ENCODE peak calls at places on chromosomes 11 and 22, in four cellular contexts. M is IMR-90, V is GM13976, I is endothelial cell of umbilical vein. C is an unnamed sample.

GRCh38 chr22:19235874-19236273 is 55.6 kb downstream of the CLTCL1 start:
- DNase-seq in I (no peak), V (no peak), M (no peak), C (no peak)

GRCh38 chr11:108757630-108758029 is 92.8 kb downstream of the DDX10 start:
- DNase-seq in I (no peak), M (no peak), V (no peak), C (no peak)

GRCh38 chr22:45678961-45679912 is 7.6 kb downstream of the ATXN10 start:
- DNase-seq in I (no peak), V (peak; percentile 33), M (peak; percentile 91), C (peak; percentile 72)

GRCh38 chr11:33779849-33780528 is 5.7 kb upstream of the FBXO3 start:
- DNase-seq in V (no peak), M (peak; percentile 83), I (no peak), C (peak; percentile 65)

GRCh38 chr22:50119768-50120251 is 30.0 kb downstream of the MOV10L1 start:
- DNase-seq in I (peak; percentile 97), M (peak; percentile 28), V (no peak), C (no peak)

GRCh38 chr11:100593321-100593720 is 93.8 kb upstream of the ARHGAP42 start:
- DNase-seq in I (no peak), V (no peak), M (peak; percentile 86), C (no peak)

GRCh38 chr22:49276567-49276966 is 551.1 kb downstream of the BRD1 start:
- DNase-seq in I (no peak), V (no peak), M (no peak), C (no peak)

GRCh38 chr11:2890466-2891241 is 5.1 kb upstream of the CDKN1C start:
- DNase-seq in V (no peak), M (peak; percentile 64), I (no peak), C (no peak)

GRCh38 chr11:133823211-133823610 is 22.1 kb downstream of the SPATA19 start:
- DNase-seq in V (no peak), I (no peak), M (no peak), C (no peak)

GRCh38 chr11:17604201-17604912 is 57.3 kb downstream of the OTOG start:
- DNase-seq in I (no peak), V (no peak), M (no peak), C (no peak)

GRCh38 chr22:38110863-38111852 is 674 bp upstream of the BAIAP2L2 start:
- DNase-seq in M (no peak), V (no peak), I (no peak), C (no peak)

GRCh38 chr22:42970029-42970428 is 44.9 kb downstream of the PACSIN2 start:
- DNase-seq in I (no peak), V (no peak), M (no peak), C (no peak)

GRCh38 chr11:71139516-71140205 is 112.7 kb downstream of the SHANK2 start:
- DNase-seq in V (no peak), M (peak; percentile 26), I (no peak), C (no peak)

GRCh38 chr11:66598993-66599392 is 6.0 kb downstream of the CCS start:
- DNase-seq in M (no peak), V (no peak), I (no peak), C (no peak)

GRCh38 chr11:10328314-10329090 is 23.6 kb downstream of the ADM start:
- DNase-seq in I (peak; percentile 94), M (peak; percentile 46), V (no peak), C (peak; percentile 85)

GRCh38 chr22:28887725-28888459 is 4.5 kb downstream of the ZNRF3 start:
- DNase-seq in I (no peak), M (no peak), V (no peak), C (no peak)

GRCh38 chr11:93330446-93330984 is at the start of gene DEUP1:
- DNase-seq in M (no peak), V (peak; percentile 52), I (peak; percentile 1), C (no peak)

GRCh38 chr11:26188559-26188958 is 143.4 kb upstream of the ANO3 start:
- DNase-seq in V (no peak), M (peak; percentile 10), I (no peak), C (peak; percentile 15)

GRCh38 chr22:44329179-44329796 is 16.5 kb upstream of the SHISAL1 start:
- DNase-seq in M (peak; percentile 27), V (peak; percentile 75), I (no peak), C (no peak)

GRCh38 chr22:17120281-17120680 is 879 bp downstream of the TMEM121B start:
- DNase-seq in V (peak; percentile 84), M (peak; percentile 30), I (peak; percentile 31), C (no peak)

GRCh38 chr22:19874307-19875060 is 19.8 kb upstream of the GNB1L start:
- DNase-seq in M (no peak), I (peak; percentile 77), V (no peak), C (no peak)

GRCh38 chr11:131223198-131223975 is 147.0 kb upstream of the NTM start:
- DNase-seq in M (no peak), I (no peak), V (no peak), C (no peak)

GRCh38 chr11:45982656-45983470 is 60.4 kb downstream of the LARGE2 start:
- DNase-seq in V (no peak), I (peak; percentile 70), M (peak; percentile 88), C (peak; percentile 38)

GRCh38 chr22:25159028-25159427 is 40.6 kb upstream of the CRYBB3 start:
- DNase-seq in V (no peak), I (no peak), M (no peak), C (peak; percentile 10)

GRCh38 chr11:84260862-84261261 is 974.7 kb upstream of the CCDC90B start:
- DNase-seq in M (no peak), V (no peak), I (no peak), C (no peak)

GRCh38 chr11:890794-891600 is 19.6 kb downstream of the CHID1 start:
- DNase-seq in M (no peak), V (no peak), I (no peak), C (no peak)

GRCh38 chr11:122140535-122140934 is 24.5 kb upstream of the BLID start:
- DNase-seq in I (peak; percentile 47), V (no peak), M (peak; percentile 86), C (peak; percentile 81)

GRCh38 chr11:13465909-13466371 is 2.9 kb upstream of the BTBD10 start:
- DNase-seq in M (peak; percentile 55), I (peak; percentile 66), V (no peak), C (peak; percentile 40)

GRCh38 chr11:95585752-95586077 is 203.9 kb downstream of the FAM76B start:
- DNase-seq in V (no peak), M (no peak), I (no peak), C (no peak)

GRCh38 chr11:9755561-9755960 is 91.7 kb downstream of the SWAP70 start:
- DNase-seq in M (peak; percentile 89), I (peak; percentile 62), V (no peak), C (peak; percentile 45)

GRCh38 chr11:72821920-72822799 is 7.9 kb downstream of the ATG16L2 start:
- DNase-seq in M (peak; percentile 84), I (peak; percentile 91), V (peak; percentile 94), C (peak; percentile 74)

GRCh38 chr22:41557401-41558240 is 3.2 kb upstream of the CSDC2 start:
- DNase-seq in V (peak; percentile 66), M (peak; percentile 94), I (peak; percentile 64), C (peak; percentile 49)

GRCh38 chr11:62035293-62035692 is 67.9 kb upstream of the FTH1 start:
- DNase-seq in M (no peak), V (no peak), I (no peak), C (no peak)

GRCh38 chr11:75246006-75246672 is 5.6 kb downstream of the TPBGL start:
- DNase-seq in M (no peak), I (no peak), V (no peak), C (no peak)

GRCh38 chr11:75246673-75247350 is 6.2 kb downstream of the TPBGL start:
- DNase-seq in V (no peak), M (no peak), I (no peak), C (no peak)

GRCh38 chr11:75242722-75243600 is 2.4 kb downstream of the TPBGL start:
- DNase-seq in M (no peak), I (no peak), V (no peak), C (no peak)

GRCh38 chr11:75244052-75244814 is 3.7 kb downstream of the TPBGL start:
- DNase-seq in V (no peak), M (no peak), I (no peak), C (no peak)

GRCh38 chr11:75245356-75246005 is 4.9 kb downstream of the TPBGL start:
- DNase-seq in M (no peak), I (no peak), V (no peak), C (no peak)
- TF ChIP-seq CTCF in M (no peak), I (no peak), V (no peak), C (peak; percentile 12)

GRCh38 chr11:4064278-4064955 is 30.2 kb upstream of the RRM1 start:
- DNase-seq in M (no peak), I (no peak), V (no peak), C (no peak)

GRCh38 chr11:4065601-4066377 is 28.8 kb upstream of the RRM1 start:
- DNase-seq in V (no peak), I (no peak), M (no peak), C (no peak)

GRCh38 chr11:4066960-4067359 is 27.6 kb upstream of the RRM1 start:
- DNase-seq in I (no peak), M (no peak), V (no peak), C (no peak)

GRCh38 chr11:4063348-4063747 is 31.3 kb upstream of the RRM1 start:
- DNase-seq in V (no peak), M (peak; percentile 38), I (no peak), C (peak; percentile 52)

DNA sequence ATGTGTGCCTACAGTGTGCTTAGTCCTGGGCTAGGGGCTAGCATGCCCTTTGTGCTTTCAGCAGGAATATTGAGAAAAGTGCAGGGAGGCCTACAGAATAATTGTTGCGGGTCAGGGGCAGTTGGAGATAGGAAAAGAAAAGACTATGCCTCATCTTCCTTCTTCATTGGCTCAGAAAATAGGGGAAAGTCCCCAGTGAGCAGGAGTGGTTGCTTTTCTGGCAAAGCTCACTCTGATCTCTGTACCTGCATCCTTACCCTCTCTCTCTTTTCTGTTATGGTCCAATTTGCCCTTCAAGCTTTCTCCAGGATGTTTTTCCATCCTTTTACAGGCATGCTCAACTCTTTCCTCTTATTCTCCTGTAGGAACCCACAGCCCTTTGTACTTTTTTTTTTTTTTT is 29.5 kb upstream of the RRM1 start:
- DNase-seq in V (no peak), I (no peak), M (no peak), C (no peak)
- TF ChIP-seq CTCF in V (no peak), I (no peak), M (no peak), C (no peak)

DNA sequence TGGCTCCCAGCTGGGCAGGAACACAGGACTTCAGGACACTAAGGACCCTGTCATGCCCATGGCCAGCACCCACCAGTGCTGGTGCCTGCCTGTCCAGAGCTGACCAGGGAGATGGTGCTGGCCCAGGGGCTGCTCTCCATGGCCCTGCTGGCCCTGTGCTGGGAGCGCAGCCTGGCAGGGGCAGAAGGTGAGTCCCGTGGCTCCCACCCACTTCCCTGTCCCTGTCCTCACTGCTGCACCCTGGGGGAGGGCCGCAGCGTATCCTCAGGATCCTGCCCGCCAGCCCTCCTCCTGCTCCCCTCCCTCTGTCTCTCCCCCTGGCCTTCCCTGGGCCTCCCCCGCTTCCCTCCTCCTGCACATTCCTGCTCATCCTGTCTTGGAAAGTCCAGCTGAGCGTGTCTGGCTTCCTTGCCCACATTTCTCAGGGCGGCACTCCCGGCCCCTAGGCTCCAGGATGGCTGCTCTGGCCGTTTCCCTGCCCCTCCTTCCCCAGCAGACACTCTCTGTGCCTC is 8.7 kb downstream of the CSF2RB start:
- DNase-seq in I (peak; percentile 45), V (peak; percentile 23), M (no peak), C (no peak)
- TF ChIP-seq CTCF in I (no peak), V (no peak), M (no peak), C (no peak)

DNA sequence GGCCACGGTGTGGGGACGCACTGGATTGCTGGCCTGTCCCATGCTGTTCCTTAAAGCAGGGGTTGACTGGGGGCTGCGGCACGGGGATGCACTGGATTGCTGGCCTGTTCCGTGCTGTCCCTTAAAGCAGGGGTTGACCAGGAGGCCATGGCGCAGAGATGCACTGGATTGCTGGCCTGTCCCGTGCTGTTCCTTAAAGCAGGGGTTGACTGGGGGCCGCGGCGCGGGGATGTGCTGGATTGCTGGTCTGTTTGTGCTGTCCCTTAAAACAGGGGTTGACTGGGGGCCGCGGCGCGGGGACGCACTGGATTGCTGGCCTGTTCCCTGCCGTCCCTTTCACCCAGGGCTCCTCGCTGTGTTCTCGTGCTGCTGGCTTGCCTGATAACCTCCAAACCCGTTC is 383.4 kb downstream of the TBC1D22A start:
- DNase-seq in I (no peak), V (no peak), M (no peak), C (no peak)
- TF ChIP-seq CTCF in I (no peak), V (no peak), M (no peak), C (no peak)

C was measured in HFFc6.